ENCODE peak calls at places on chromosomes 7 and 10, in five cellular contexts. M is activated CD8-positive, alpha-beta memory T cell treated with anti-CD3 and anti-CD28 coated beads, Interleukin-2, amount 50 U/mL, for 48 hours; U is AG09309; F is neuronal stem cell; D is cardiac muscle cell. T is an unnamed sample.
A peak's percentile ranks its signal among the peaks of the same experiment; 100 is the strongest.

GRCh38 chr10:71727429-71728217 is 8.0 kb upstream of the C10orf105 start:
- DNase-seq in M (no peak), U (no peak), F (no peak), D (peak; percentile 63), T (no peak)

GRCh38 chr7:34091330-34091917 is 186.1 kb downstream of the BMPER start:
- DNase-seq in M (no peak), U (no peak), F (peak; percentile 29), D (peak; percentile 51), T (no peak)

GRCh38 chr10:42743697-42744096 is 38.9 kb upstream of the BMS1 start:
- DNase-seq in M (no peak), U (no peak), F (no peak), D (no peak), T (no peak)

GRCh38 chr10:126384269-126384873 is 3.9 kb downstream of the ADAM12 start:
- DNase-seq in M (no peak), U (peak; percentile 80), F (no peak), D (no peak), T (no peak)

GRCh38 chr7:50209461-50210161 is 94.9 kb upstream of the IKZF1 start:
- DNase-seq in M (peak; percentile 69), U (no peak), F (no peak), D (no peak), T (no peak)

GRCh38 chr7:1409555-1409954 is 49.7 kb downstream of the MICALL2 start:
- DNase-seq in M (no peak), U (no peak), F (no peak), D (no peak), T (no peak)

GRCh38 chr7:30655096-30655970 is 26.9 kb downstream of the CRHR2 start:
- DNase-seq in M (no peak), U (no peak), F (no peak), D (no peak), T (no peak)

GRCh38 chr7:85521108-85521694 is 334.3 kb upstream of the SEMA3D start:
- DNase-seq in M (no peak), U (no peak), F (no peak), D (no peak), T (no peak)

GRCh38 chr7:2645274-2645868 is 13.6 kb downstream of the TTYH3 start:
- DNase-seq in M (peak; percentile 71), U (no peak), F (no peak), D (no peak), T (peak; percentile 20)

GRCh38 chr10:132415956-132416355 is 19.0 kb downstream of the PWWP2B start:
- DNase-seq in M (no peak), U (no peak), F (no peak), D (no peak), T (no peak)

GRCh38 chr10:58775960-58776574 is 263.4 kb downstream of the BICC1 start:
- DNase-seq in M (no peak), U (no peak), F (no peak), D (no peak), T (no peak)

GRCh38 chr7:139125637-139126036 is 16.1 kb upstream of the ZC3HAV1 start:
- DNase-seq in M (no peak), U (no peak), F (no peak), D (no peak), T (no peak)

GRCh38 chr7:106064836-106065559 is 47.1 kb downstream of the SYPL1 start:
- DNase-seq in M (no peak), U (peak; percentile 90), F (no peak), D (no peak), T (no peak)

GRCh38 chr7:55432937-55433784 is 68.0 kb downstream of the LANCL2 start:
- DNase-seq in M (no peak), U (no peak), F (no peak), D (peak; percentile 52), T (no peak)

GRCh38 chr10:15744217-15744865 is 24.6 kb upstream of the ITGA8 start:
- DNase-seq in M (peak; percentile 53), U (no peak), F (peak; percentile 51), D (peak; percentile 70), T (peak; percentile 40)

GRCh38 chr10:46304671-46305429 is 18.1 kb downstream of the ANTXRL start:
- DNase-seq in M (no peak), U (no peak), F (no peak), D (no peak), T (no peak)

GRCh38 chr10:5685764-5686240 is 1.2 kb downstream of the TASOR2 start:
- DNase-seq in M (no peak), U (no peak), F (no peak), D (peak; percentile 23), T (no peak)

GRCh38 chr7:27176962-27177794 is 3.1 kb upstream of the HOXA10 start:
- DNase-seq in M (no peak), U (no peak), F (no peak), D (no peak), T (no peak)

GRCh38 chr7:39252916-39253315 is 275.2 kb downstream of the POU6F2 start:
- DNase-seq in M (no peak), U (no peak), F (peak; percentile 44), D (peak; percentile 56), T (no peak)

GRCh38 chr7:5622746-5623145 is 158.7 kb downstream of the RNF216 start:
- DNase-seq in M (no peak), U (no peak), F (no peak), D (no peak), T (no peak)

GRCh38 chr7:19294629-19295028 is 149.4 kb upstream of the FERD3L start:
- DNase-seq in M (no peak), U (peak; percentile 87), F (no peak), D (no peak), T (no peak)

GRCh38 chr7:78279035-78279434 is 480.5 kb downstream of the PHTF2 start:
- DNase-seq in M (no peak), U (no peak), F (no peak), D (no peak), T (no peak)

GRCh38 chr10:13414855-13415254 is 66.8 kb upstream of the SEPHS1 start:
- DNase-seq in M (no peak), U (no peak), F (no peak), D (peak; percentile 14), T (no peak)

GRCh38 chr7:79612903-79613302 is 159.4 kb upstream of the MAGI2 start:
- DNase-seq in M (no peak), U (no peak), F (no peak), D (no peak), T (no peak)

GRCh38 chr7:16803881-16804673 is 722 bp downstream of the AGR2 start:
- DNase-seq in M (no peak), U (no peak), F (no peak), D (no peak), T (no peak)

GRCh38 chr7:131174855-131175254 is 152.8 kb upstream of the MKLN1 start:
- DNase-seq in M (no peak), U (no peak), F (no peak), D (no peak), T (no peak)

GRCh38 chr10:76001019-76001418 is 569.6 kb downstream of the LRMDA start:
- DNase-seq in M (no peak), U (no peak), F (no peak), D (no peak), T (no peak)

GRCh38 chr7:87190806-87191205 is 28.7 kb downstream of the TMEM243 start:
- DNase-seq in M (no peak), U (no peak), F (no peak), D (no peak), T (no peak)

GRCh38 chr7:47453093-47454056 is 128.5 kb downstream of the TNS3 start:
- DNase-seq in M (no peak), U (peak; percentile 78), F (no peak), D (no peak), T (no peak)

GRCh38 chr10:102119417-102120141 is 589 bp downstream of the LDB1 start:
- DNase-seq in M (peak; percentile 76), U (no peak), F (peak; percentile 48), D (peak; percentile 72), T (peak; percentile 49)

GRCh38 chr7:3283130-3283704 is 17.8 kb upstream of the SDK1 start:
- DNase-seq in M (no peak), U (no peak), F (no peak), D (no peak), T (no peak)

GRCh38 chr10:128078136-128078969 is 47.9 kb downstream of the MKI67 start:
- DNase-seq in M (peak; percentile 42), U (peak; percentile 2), F (peak; percentile 27), D (peak; percentile 49), T (peak; percentile 54)

GRCh38 chr10:19498348-19499290 is 317.6 kb upstream of the PLXDC2 start:
- DNase-seq in M (no peak), U (no peak), F (no peak), D (no peak), T (no peak)

GRCh38 chr7:151736403-151736909 is 140.5 kb downstream of the PRKAG2 start:
- DNase-seq in M (no peak), U (peak; percentile 86), F (peak; percentile 51), D (peak; percentile 88), T (peak; percentile 78)

GRCh38 chr10:69721690-69722310 is 79.9 kb upstream of the COL13A1 start:
- DNase-seq in M (peak; percentile 12), U (no peak), F (no peak), D (peak; percentile 93), T (no peak)

GRCh38 chr10:125605167-125605566 is 77.8 kb downstream of the TEX36 start:
- DNase-seq in M (no peak), U (peak; percentile 79), F (no peak), D (no peak), T (no peak)

GRCh38 chr10:88932539-88933256 is 19.9 kb downstream of the ACTA2 start:
- DNase-seq in M (no peak), U (peak; percentile 77), F (peak; percentile 50), D (peak; percentile 84), T (peak; percentile 76)

GRCh38 chr10:47025540-47026300 is 114.5 kb downstream of the PTPN20 start:
- DNase-seq in M (peak; percentile 36), U (peak; percentile 47), F (no peak), D (no peak), T (no peak)

T was measured in retina.